ENCODE peak calls at places on chromosomes 13 and 19, in nine cellular contexts. W is HEK293T; P is HuH-7.5; T is activated naive CD4-positive, alpha-beta T cell treated with anti-CD3 and anti-CD28 coated beads for 36 hours; K is T-cell; L is naive thymus-derived CD8-positive, alpha-beta T cell; V is NCI-H2081; Z is NCI-H146; N is activated CD4-positive, alpha-beta T cell treated with anti-CD3 and anti-CD28 coated beads, Interleukin-2, amount 50 U/mL, for 1 hour. Q is an unnamed sample.

GRCh38 chr19:42386974-42387707 is 3.0 kb downstream of the CNFN start:
- DNase-seq in W (peak; percentile 86), P (peak; percentile 93), T (peak; percentile 72), K (peak; percentile 58), L (peak; percentile 70), V (peak; percentile 59), Z (peak; percentile 89), N (peak; percentile 64), Q (no peak)

GRCh38 chr19:1248454-1249297 is at the start of gene MIDN:
- DNase-seq in W (peak; percentile 65), P (peak; percentile 92), T (no peak), K (peak; percentile 73), L (peak; percentile 89), V (peak; percentile 85), Z (peak; percentile 80), N (peak; percentile 80), Q (peak; percentile 92)

GRCh38 chr13:24068472-24068871 is 92.0 kb upstream of the SPATA13 start:
- DNase-seq in W (no peak), P (no peak), T (no peak), K (no peak), L (no peak), V (no peak), Z (no peak), N (no peak), Q (no peak)

GRCh38 chr13:76024151-76024550 is 388.0 kb downstream of the LMO7 start:
- DNase-seq in W (no peak), P (no peak), T (no peak), K (no peak), L (no peak), V (no peak), Z (no peak), N (no peak), Q (no peak)

GRCh38 chr19:13430790-13431582 is 75.3 kb downstream of the CACNA1A start:
- DNase-seq in W (peak; percentile 50), P (no peak), T (peak; percentile 77), K (peak; percentile 39), L (peak; percentile 41), V (peak; percentile 22), Z (peak; percentile 19), N (peak; percentile 44), Q (no peak)

GRCh38 chr19:50215820-50216219 is 12.4 kb downstream of the MYH14 start:
- DNase-seq in W (no peak), P (no peak), T (no peak), K (no peak), L (no peak), V (no peak), Z (no peak), N (no peak), Q (no peak)

GRCh38 chr13:52852444-52852843 is 4.0 kb upstream of the PCDH8 start:
- DNase-seq in W (no peak), P (no peak), T (no peak), K (no peak), L (no peak), V (peak; percentile 89), Z (peak; percentile 88), N (no peak), Q (no peak)

GRCh38 chr13:95301947-95302386 is 716 bp upstream of the ABCC4 start:
- DNase-seq in W (peak; percentile 45), P (no peak), T (no peak), K (no peak), L (peak; percentile 10), V (peak; percentile 68), Z (no peak), N (no peak), Q (no peak)

GRCh38 chr13:41059466-41059865 is 1.8 kb upstream of the WBP4 start:
- DNase-seq in W (no peak), P (no peak), T (no peak), K (no peak), L (no peak), V (peak; percentile 14), Z (peak; percentile 61), N (no peak), Q (no peak)

GRCh38 chr19:19420570-19421301 is 15.3 kb downstream of the GATAD2A start:
- DNase-seq in W (no peak), P (no peak), T (no peak), K (peak; percentile 40), L (no peak), V (peak; percentile 15), Z (no peak), N (no peak), Q (no peak)

GRCh38 chr19:30682576-30683536 is 310.7 kb downstream of the ZNF536 start:
- DNase-seq in W (peak; percentile 78), P (peak; percentile 87), T (peak; percentile 73), K (peak; percentile 29), L (peak; percentile 40), V (peak; percentile 40), Z (peak; percentile 48), N (peak; percentile 44), Q (no peak)

GRCh38 chr13:71018544-71018943 is 848.5 kb downstream of the DACH1 start:
- DNase-seq in W (no peak), P (no peak), T (no peak), K (no peak), L (no peak), V (no peak), Z (no peak), N (no peak), Q (no peak)

GRCh38 chr19:13097331-13098258 is 5.1 kb downstream of the LYL1 start:
- DNase-seq in W (no peak), P (peak; percentile 76), T (peak; percentile 38), K (no peak), L (no peak), V (no peak), Z (no peak), N (no peak), Q (no peak)

GRCh38 chr13:40657961-40658360 is 8.5 kb downstream of the FOXO1 start:
- DNase-seq in W (no peak), P (no peak), T (no peak), K (no peak), L (no peak), V (no peak), Z (no peak), N (no peak), Q (no peak)

GRCh38 chr19:35261356-35262100 is 7.2 kb upstream of the USF2 start:
- DNase-seq in W (no peak), P (no peak), T (peak; percentile 4), K (no peak), L (no peak), V (no peak), Z (no peak), N (no peak), Q (no peak)

GRCh38 chr13:74329978-74330377 is 195.8 kb upstream of the KLF12 start:
- DNase-seq in W (no peak), P (no peak), T (no peak), K (no peak), L (no peak), V (no peak), Z (no peak), N (no peak), Q (no peak)

GRCh38 chr19:2529473-2529918 is 53.6 kb downstream of the GADD45B start:
- DNase-seq in W (no peak), P (peak; percentile 66), T (no peak), K (no peak), L (no peak), V (no peak), Z (no peak), N (no peak), Q (no peak)

GRCh38 chr19:40689339-40690049 is 957 bp downstream of the NUMBL start:
- DNase-seq in W (no peak), P (no peak), T (peak; percentile 31), K (no peak), L (peak; percentile 18), V (no peak), Z (peak; percentile 45), N (no peak), Q (no peak)

GRCh38 chr19:33227242-33227650 is 1.6 kb upstream of the SLC7A10 start:
- DNase-seq in W (no peak), P (no peak), T (no peak), K (no peak), L (no peak), V (no peak), Z (no peak), N (no peak), Q (no peak)

GRCh38 chr13:84658881-84659661 is 776.8 kb upstream of the SLITRK1 start:
- DNase-seq in W (no peak), P (no peak), T (no peak), K (no peak), L (no peak), V (no peak), Z (no peak), N (no peak), Q (no peak)

GRCh38 chr19:47019431-47020041 is at the start of gene NPAS1:
- DNase-seq in W (peak; percentile 77), P (no peak), T (no peak), K (no peak), L (no peak), V (no peak), Z (no peak), N (no peak), Q (no peak)

GRCh38 chr13:27620377-27621115 is at the start of gene LNX2:
- DNase-seq in W (peak; percentile 92), P (peak; percentile 86), T (peak; percentile 97), K (peak; percentile 96), L (peak; percentile 97), V (peak; percentile 92), Z (peak; percentile 98), N (peak; percentile 96), Q (peak; percentile 99)

GRCh38 chr19:35264281-35265125 is 4.3 kb upstream of the USF2 start:
- DNase-seq in W (no peak), P (no peak), T (peak; percentile 3), K (no peak), L (no peak), V (no peak), Z (no peak), N (no peak), Q (peak; percentile 56)

GRCh38 chr13:31790992-31791391 is 51.7 kb downstream of the RXFP2 start:
- DNase-seq in W (no peak), P (no peak), T (no peak), K (no peak), L (no peak), V (no peak), Z (no peak), N (no peak), Q (no peak)

GRCh38 chr13:75636339-75637095 is 387 bp downstream of the LMO7 start:
- DNase-seq in W (no peak), P (peak; percentile 44), T (peak; percentile 58), K (peak; percentile 40), L (peak; percentile 69), V (peak; percentile 31), Z (peak; percentile 87), N (peak; percentile 38), Q (no peak)

GRCh38 chr13:100648354-100648753 is 26.2 kb downstream of the TMTC4 start:
- DNase-seq in W (no peak), P (no peak), T (no peak), K (no peak), L (no peak), V (no peak), Z (no peak), N (no peak), Q (no peak)

GRCh38 chr13:71171740-71172139 is 695.3 kb downstream of the DACH1 start:
- DNase-seq in W (no peak), P (no peak), T (no peak), K (no peak), L (no peak), V (no peak), Z (no peak), N (no peak), Q (no peak)

GRCh38 chr19:29516358-29516725 is 9.5 kb upstream of the VSTM2B start:
- DNase-seq in W (no peak), P (no peak), T (no peak), K (no peak), L (no peak), V (no peak), Z (no peak), N (no peak), Q (no peak)

GRCh38 chr19:6773323-6773931 is 919 bp downstream of the VAV1 start:
- DNase-seq in W (no peak), P (no peak), T (peak; percentile 76), K (no peak), L (peak; percentile 48), V (no peak), Z (no peak), N (no peak), Q (no peak)

GRCh38 chr13:99403458-99403971 is 96.3 kb upstream of the GPR183 start:
- DNase-seq in W (no peak), P (no peak), T (peak; percentile 26), K (no peak), L (no peak), V (no peak), Z (no peak), N (no peak), Q (peak; percentile 58)

GRCh38 chr13:48000559-48001126 is 430 bp downstream of the SUCLA2 start:
- DNase-seq in W (peak; percentile 25), P (peak; percentile 10), T (peak; percentile 19), K (no peak), L (no peak), V (no peak), Z (peak; percentile 37), N (no peak), Q (no peak)